ENCODE peak calls at places on chromosomes 2 and 18, in ten cellular contexts. H is colonic mucosa, A is stomach, Z is psoas muscle, K is hepatocyte, C is H1, F is mucosa of descending colon, Y is astrocyte, V is spleen, W is HCT116. E is an unnamed sample. For H3K4me1, the result is how much of the 10 kb centered on the place peaks cover.

GRCh38 chr2:144403940-144404339 is 116.0 kb downstream of the ZEB2 start:
- DNase-seq in H (no peak), F (no peak), V (no peak), Z (peak), K (no peak), W (no peak), C (no peak), Y (no peak), A (no peak), E (no peak)

GRCh38 chr2:235854276-235854675 is 313.9 kb downstream of the GBX2 start:
- DNase-seq in V (peak), H (no peak), Y (no peak), C (no peak), W (no peak), Z (no peak), A (no peak), F (no peak), K (no peak), E (no peak)

GRCh38 chr2:36329746-36330145 is 25.8 kb upstream of the CRIM1 start:
- DNase-seq in F (no peak), K (no peak), Y (peak), Z (no peak), C (no peak), V (no peak), W (no peak), H (no peak), A (no peak), E (no peak)

GRCh38 chr2:237254911-237255578 is 158.9 kb downstream of the COL6A3 start:
- DNase-seq in F (no peak), A (no peak), W (no peak), C (no peak), Y (peak), V (no peak), H (no peak), K (no peak), Z (no peak), E (no peak)

GRCh38 chr2:238247002-238247822 is 7.4 kb upstream of the HES6 start:
- DNase-seq in K (no peak), Z (peak), H (no peak), Y (no peak), A (no peak), C (no peak), W (no peak), V (peak), F (no peak), E (no peak)

GRCh38 chr2:6986251-6986893 is 69.2 kb downstream of the RNF144A start:
- DNase-seq in V (no peak), K (no peak), A (no peak), F (no peak), Z (no peak), H (no peak), C (no peak), W (no peak), Y (no peak), E (no peak)

GRCh38 chr2:32474391-32474790 is 117.6 kb downstream of the BIRC6 start:
- DNase-seq in F (no peak), C (no peak), K (no peak), A (no peak), H (no peak), V (no peak), Y (no peak), Z (no peak), W (no peak), E (no peak)

GRCh38 chr2:218322756-218323525 is 30.6 kb upstream of the TMBIM1 start:
- DNase-seq in A (peak), W (peak), Z (peak), V (peak), C (peak), K (peak), Y (peak), F (peak), H (peak), E (peak)

GRCh38 chr18:3281456-3282400 is 19.8 kb downstream of the MYL12B start:
- DNase-seq in Y (peak), H (no peak), C (no peak), K (peak), F (peak), V (no peak), W (peak), A (no peak), Z (no peak), E (no peak)

GRCh38 chr2:153786016-153786415 is 85.7 kb upstream of the GALNT13 start:
- DNase-seq in Z (no peak), W (no peak), Y (no peak), F (no peak), K (peak), H (no peak), V (no peak), C (no peak), A (no peak), E (no peak)

GRCh38 chr2:130827502-130828251 is 9.0 kb upstream of the ARHGEF4 start:
- DNase-seq in F (no peak), Z (no peak), W (no peak), A (no peak), V (peak), C (no peak), H (no peak), Y (peak), K (no peak), E (no peak)

GRCh38 chr18:59220784-59221765 is 1.1 kb downstream of the GRP start:
- DNase-seq in H (no peak), C (no peak), F (no peak), W (no peak), K (no peak), Z (no peak), Y (no peak), V (no peak), A (no peak), E (no peak)

GRCh38 chr2:70043252-70043875 is 43.9 kb upstream of the PCBP1 start:
- DNase-seq in Y (no peak), C (no peak), F (no peak), Z (no peak), V (peak), A (peak), H (no peak), K (no peak), W (no peak), E (peak)

GRCh38 chr18:55546873-55547704 is 40.9 kb downstream of the TCF4 start:
- DNase-seq in K (peak), C (no peak), V (no peak), F (peak), A (no peak), Y (peak), H (peak), W (no peak), Z (no peak), E (no peak)

GRCh38 chr2:112880696-112881095 is 30.3 kb upstream of the IL37 start:
- DNase-seq in K (no peak), V (no peak), Y (no peak), A (no peak), F (no peak), C (no peak), W (no peak), H (no peak), Z (no peak), E (no peak)

GRCh38 chr2:191845876-191846786 is 757 bp downstream of the CAVIN2 start:
- DNase-seq in C (no peak), Z (no peak), V (peak), Y (no peak), F (no peak), A (no peak), H (no peak), K (no peak), W (no peak), E (no peak)

GRCh38 chr2:208074610-208075356 is 49.5 kb upstream of the PLEKHM3 start:
- DNase-seq in V (no peak), Z (no peak), F (no peak), C (no peak), A (no peak), K (no peak), Y (no peak), H (no peak), W (no peak), E (no peak)

GRCh38 chr2:121561617-121562268 is 31.1 kb downstream of the RNU4ATAC start:
- DNase-seq in Z (no peak), A (no peak), W (no peak), V (no peak), C (no peak), Y (peak), F (no peak), H (no peak), K (no peak), E (no peak)

GRCh38 chr18:36849288-36850011 is 20.5 kb downstream of the KIAA1328 start:
- DNase-seq in A (no peak), W (no peak), H (no peak), Y (peak), Z (no peak), V (no peak), K (no peak), C (no peak), F (no peak), E (no peak)

GRCh38 chr18:52334896-52335295 is 5.1 kb upstream of the DCC start:
- DNase-seq in Z (no peak), Y (peak), W (no peak), F (no peak), H (no peak), V (no peak), A (no peak), K (no peak), C (no peak), E (no peak)

GRCh38 chr2:677056-677949 is at the start of gene TMEM18:
- DNase-seq in F (peak), H (peak), Y (peak), W (peak), V (peak), K (peak), A (peak), Z (no peak), C (peak), E (peak)

GRCh38 chr2:21837561-21837960 is 713.8 kb downstream of the TDRD15 start:
- DNase-seq in W (no peak), V (no peak), C (no peak), F (no peak), K (no peak), A (no peak), Z (no peak), H (no peak), Y (no peak), E (no peak)

GRCh38 chr2:229410312-229410711 is 139.2 kb upstream of the PID1 start:
- DNase-seq in F (no peak), C (no peak), Y (no peak), A (no peak), K (no peak), H (no peak), V (no peak), Z (no peak), W (no peak), E (no peak)

GRCh38 chr2:136284226-136285119 is 166.5 kb upstream of the CXCR4 start:
- DNase-seq in W (no peak), V (no peak), H (no peak), Y (no peak), C (no peak), F (no peak), Z (no peak), A (no peak), K (no peak), E (no peak)

GRCh38 chr2:219419331-219420197 is 1.4 kb downstream of the DES start:
- DNase-seq in A (no peak), Y (no peak), Z (peak), W (no peak), C (no peak), F (no peak), K (no peak), H (no peak), V (no peak), E (no peak)

GRCh38 chr2:71006955-71007799 is 12.5 kb upstream of the TEX261 start:
- DNase-seq in K (no peak), F (no peak), Z (no peak), V (peak), A (no peak), C (no peak), H (no peak), Y (no peak), W (no peak), E (no peak)

GRCh38 chr2:96247009-96247408 is 18.8 kb downstream of the TMEM127 start:
- DNase-seq in C (no peak), A (no peak), Y (no peak), F (no peak), Z (no peak), K (no peak), H (no peak), V (no peak), W (no peak), E (no peak)

GRCh38 chr2:55616509-55617159 is 788 bp downstream of the PPP4R3B start:
- DNase-seq in F (peak), W (no peak), Y (peak), V (no peak), A (no peak), K (peak), C (no peak), Z (no peak), H (peak), E (peak)

GRCh38 chr18:33123852-33124251 is 316.7 kb downstream of the CCDC178 start:
- DNase-seq in K (no peak), Z (no peak), V (no peak), W (no peak), F (no peak), H (no peak), C (no peak), A (no peak), Y (no peak), E (no peak)

GRCh38 chr18:8730080-8730827 is 24.9 kb downstream of the MTCL1 start:
- DNase-seq in Y (peak), V (no peak), C (no peak), W (peak), K (peak), H (peak), Z (peak), F (peak), A (peak), E (peak)

GRCh38 chr2:54106631-54107454 is 8.6 kb upstream of the ACYP2 start:
- DNase-seq in H (peak), V (no peak), C (no peak), K (peak), W (peak), F (peak), Y (peak), A (peak), Z (no peak), E (no peak)

GRCh38 chr2:167292430-167293171 is 404.3 kb downstream of the XIRP2 start:
- DNase-seq in F (peak), V (peak), W (peak), Y (peak), Z (peak), K (peak), H (peak), A (peak), C (peak), E (peak)
- TF ChIP-seq CTCF in F (no peak), V (peak), W (no peak), Y (no peak), Z (no peak), K (peak), H (peak), A (peak), C (peak), E (peak)

DNA sequence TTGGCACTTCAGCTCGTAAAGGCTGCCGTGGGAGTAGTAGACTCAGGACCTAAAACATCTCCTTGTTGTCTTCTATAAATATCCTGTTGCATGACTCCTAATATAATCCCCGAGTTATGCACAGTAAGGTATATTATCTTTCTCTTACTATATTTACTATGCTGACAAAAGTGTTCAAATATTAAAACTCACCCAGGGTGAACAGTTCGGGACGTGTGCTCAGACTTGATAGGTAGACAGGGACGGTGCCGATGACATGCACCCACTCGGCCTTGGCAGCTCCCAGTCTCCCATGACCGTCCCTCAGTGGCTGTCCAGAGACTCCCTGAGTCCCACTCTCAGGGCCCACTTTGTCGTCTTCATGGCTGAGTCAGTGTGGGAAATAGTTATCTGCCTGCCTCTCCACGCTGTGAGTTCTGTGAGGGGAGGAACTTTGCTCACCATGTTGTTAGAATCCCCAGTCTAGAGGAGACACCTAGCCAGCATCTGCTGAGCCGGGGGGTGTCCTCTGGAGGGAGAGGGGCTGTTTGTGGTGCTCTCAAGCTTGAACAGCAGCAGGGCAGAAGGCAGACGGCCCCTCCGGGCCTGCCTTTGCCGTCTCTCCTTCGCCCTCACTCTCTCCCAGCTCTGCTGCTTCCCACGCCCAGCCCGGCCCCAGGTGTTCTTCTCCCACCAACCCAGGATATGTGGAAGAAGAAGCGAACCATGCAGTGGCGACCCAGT is 75.0 kb downstream of the DGKD start:
- DNase-seq in C (no peak), Y (no peak), Z (peak), V (no peak), W (no peak), H (no peak), A (peak), F (no peak), K (no peak), E (no peak)
- H3K4me1 ChIP-seq in C (under half), Y (under half), Z (half or more), V (under half), W (under half), H (under half), A (half or more), F (under half), K (under half), E (under half)

GRCh38 chr2:108215794-108216211 is 24.0 kb upstream of the SULT1C3 start:
- DNase-seq in A (peak), K (peak), Y (peak), V (no peak), F (peak), C (no peak), Z (no peak), H (peak), W (peak), E (peak)
- TF ChIP-seq CTCF in A (peak), K (peak), Y (peak), V (no peak), F (peak), C (peak), Z (peak), H (peak), W (peak), E (peak)

DNA sequence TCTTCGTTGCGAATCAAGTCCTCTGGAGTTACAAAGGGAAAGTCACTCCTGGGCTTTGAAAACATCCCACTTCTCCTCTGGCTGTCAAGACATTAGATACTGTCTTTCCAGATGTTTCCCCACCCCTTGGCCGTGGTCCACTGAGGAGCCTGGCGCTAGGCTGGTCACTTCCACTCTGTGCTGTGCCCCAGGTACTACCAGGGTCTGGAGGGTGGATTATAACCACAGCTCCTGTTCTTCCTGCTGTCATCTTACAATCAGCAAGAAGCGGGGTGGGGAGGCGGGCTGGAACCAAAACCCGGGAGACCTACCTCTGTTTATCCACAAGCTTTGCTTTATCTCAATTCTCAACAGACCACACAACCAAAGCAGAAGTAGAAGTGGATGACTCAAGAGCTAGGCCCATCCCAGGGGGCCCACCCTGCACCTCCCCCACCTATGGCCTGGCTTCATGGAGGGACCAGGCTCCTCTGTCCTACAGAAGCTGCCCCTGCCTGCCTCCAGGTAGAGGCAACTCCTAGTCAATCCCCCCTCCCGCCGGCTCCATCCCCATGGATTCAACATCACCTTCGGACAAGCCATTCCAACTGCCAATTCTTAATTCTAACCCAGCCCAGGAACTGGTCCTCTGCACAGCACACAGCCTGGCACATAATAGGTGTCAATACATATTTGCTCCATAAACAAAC is 17.8 kb downstream of the SMAD7 start:
- DNase-seq in F (no peak), Y (peak), C (no peak), W (no peak), H (no peak), Z (no peak), K (no peak), A (no peak), V (no peak), E (no peak)
- H3K4me1 ChIP-seq in F (half or more), Y (half or more), C (under half), W (half or more), H (half or more), Z (half or more), K (half or more), A (half or more), V (half or more), E (under half)

GRCh38 chr2:47344890-47345583 is 57.9 kb upstream of the MSH2 start:
- DNase-seq in C (peak), K (peak), F (peak), V (peak), H (peak), Y (peak), W (peak), Z (peak), A (peak), E (peak)
- TF ChIP-seq CTCF in C (no peak), K (no peak), F (no peak), V (peak), H (peak), Y (no peak), W (no peak), Z (no peak), A (peak), E (peak)

GRCh38 chr18:42782929-42783328 is 332.6 kb downstream of the RIT2 start:
- DNase-seq in H (no peak), K (no peak), W (no peak), V (no peak), A (no peak), F (no peak), Z (no peak), C (no peak), Y (no peak), E (no peak)
- H3K4me1 ChIP-seq in H (under half), K (under half), W (under half), V (under half), A (under half), F (under half), Z (under half), C (under half), Y (under half), E (under half)

E was measured in Caco-2.